ENCODE peak calls at places on chromosomes 2 and 18, in nine cellular contexts. Z, F, P, U, O, G, N, M and S are unnamed samples.

GRCh38 chr2:51717318-51717717 is 685.4 kb upstream of the NRXN1 start:
- DNase-seq in Z (no peak), F (no peak), P (peak), U (no peak), O (no peak), G (no peak), N (peak), M (peak), S (no peak)

GRCh38 chr2:140835079-140835478 is 1295.7 kb downstream of the LRP1B start:
- DNase-seq in Z (no peak), F (no peak), P (no peak), U (no peak), O (no peak), G (no peak), N (no peak), M (no peak), S (no peak)

GRCh38 chr2:88038263-88039105 is 17.1 kb downstream of the KRCC1 start:
- DNase-seq in Z (peak), F (no peak), P (peak), U (no peak), O (no peak), G (no peak), N (peak), M (peak), S (no peak)

GRCh38 chr2:120470041-120470716 is 124.2 kb downstream of the INHBB start:
- DNase-seq in Z (no peak), F (peak), P (peak), U (peak), O (no peak), G (no peak), N (peak), M (peak), S (no peak)

GRCh38 chr2:206983156-206983875 is 44.0 kb downstream of the CPO start:
- DNase-seq in Z (no peak), F (no peak), P (no peak), U (peak), O (no peak), G (no peak), N (peak), M (peak), S (no peak)

GRCh38 chr2:152615177-152615576 is 102.1 kb downstream of the PRPF40A start:
- DNase-seq in Z (no peak), F (no peak), P (peak), U (no peak), O (no peak), G (no peak), N (no peak), M (no peak), S (no peak)

GRCh38 chr18:36629095-36629604 is 199.7 kb downstream of the TPGS2 start:
- DNase-seq in Z (no peak), F (no peak), P (no peak), U (peak), O (no peak), G (no peak), N (no peak), M (no peak), S (no peak)

GRCh38 chr2:200728630-200729029 is 83.1 kb upstream of the BZW1 start:
- DNase-seq in Z (no peak), F (peak), P (peak), U (peak), O (no peak), G (no peak), N (peak), M (peak), S (no peak)

GRCh38 chr2:127525692-127526141 is 572 bp downstream of the IWS1 start:
- DNase-seq in Z (no peak), F (peak), P (peak), U (no peak), O (no peak), G (no peak), N (no peak), M (peak), S (no peak)

GRCh38 chr2:197803033-197803444 is 1.4 kb upstream of the PLCL1 start:
- DNase-seq in Z (peak), F (peak), P (peak), U (peak), O (peak), G (no peak), N (no peak), M (peak), S (peak)

GRCh38 chr2:45134014-45134413 is 124.8 kb upstream of the SIX2 start:
- DNase-seq in Z (no peak), F (no peak), P (no peak), U (no peak), O (no peak), G (no peak), N (peak), M (no peak), S (no peak)

GRCh38 chr18:58733866-58734265 is 62.6 kb downstream of the MALT1 start:
- DNase-seq in Z (no peak), F (no peak), P (no peak), U (no peak), O (no peak), G (no peak), N (no peak), M (no peak), S (no peak)

GRCh38 chr2:33378551-33379220 is 97.8 kb upstream of the RASGRP3 start:
- DNase-seq in Z (no peak), F (no peak), P (peak), U (no peak), O (no peak), G (no peak), N (no peak), M (peak), S (no peak)

GRCh38 chr18:33577688-33578370 is at the start of gene ASXL3:
- DNase-seq in Z (peak), F (peak), P (no peak), U (peak), O (no peak), G (no peak), N (no peak), M (no peak), S (no peak)

GRCh38 chr18:31105733-31106132 is 3.5 kb upstream of the DSC2 start:
- DNase-seq in Z (no peak), F (no peak), P (no peak), U (no peak), O (no peak), G (no peak), N (no peak), M (no peak), S (no peak)

GRCh38 chr2:227509824-227510619 is 38.1 kb downstream of the AGFG1 start:
- DNase-seq in Z (no peak), F (no peak), P (peak), U (no peak), O (no peak), G (no peak), N (peak), M (peak), S (no peak)

GRCh38 chr2:102803041-102803896 is 41.4 kb downstream of the TMEM182 start:
- DNase-seq in Z (no peak), F (no peak), P (peak), U (no peak), O (peak), G (no peak), N (no peak), M (no peak), S (no peak)

GRCh38 chr2:7083580-7084509 is 166.6 kb downstream of the RNF144A start:
- DNase-seq in Z (peak), F (no peak), P (peak), U (no peak), O (peak), G (no peak), N (no peak), M (peak), S (peak)

GRCh38 chr2:86396304-86396785 is 44.8 kb upstream of the KDM3A start:
- DNase-seq in Z (peak), F (peak), P (peak), U (peak), O (peak), G (no peak), N (no peak), M (peak), S (no peak)

GRCh38 chr2:26691881-26692813 is at the start of gene KCNK3:
- DNase-seq in Z (peak), F (no peak), P (peak), U (peak), O (peak), G (no peak), N (no peak), M (peak), S (no peak)

GRCh38 chr18:711693-712400 is 583 bp downstream of the ENOSF1 start:
- DNase-seq in Z (peak), F (peak), P (peak), U (peak), O (peak), G (peak), N (peak), M (peak), S (peak)

GRCh38 chr2:241818229-241818942 is 9.4 kb downstream of the NEU4 start:
- DNase-seq in Z (no peak), F (no peak), P (no peak), U (no peak), O (no peak), G (no peak), N (no peak), M (no peak), S (no peak)

GRCh38 chr18:48752478-48752877 is 198.3 kb downstream of the SMAD7 start:
- DNase-seq in Z (no peak), F (no peak), P (peak), U (no peak), O (no peak), G (no peak), N (no peak), M (no peak), S (no peak)

GRCh38 chr18:59744271-59744721 is 47.1 kb upstream of the CCBE1 start:
- DNase-seq in Z (no peak), F (no peak), P (peak), U (no peak), O (no peak), G (no peak), N (peak), M (peak), S (no peak)

GRCh38 chr2:237483018-237483731 is 3.9 kb upstream of the MLPH start:
- DNase-seq in Z (no peak), F (no peak), P (peak), U (no peak), O (no peak), G (no peak), N (no peak), M (peak), S (no peak)

DNA sequence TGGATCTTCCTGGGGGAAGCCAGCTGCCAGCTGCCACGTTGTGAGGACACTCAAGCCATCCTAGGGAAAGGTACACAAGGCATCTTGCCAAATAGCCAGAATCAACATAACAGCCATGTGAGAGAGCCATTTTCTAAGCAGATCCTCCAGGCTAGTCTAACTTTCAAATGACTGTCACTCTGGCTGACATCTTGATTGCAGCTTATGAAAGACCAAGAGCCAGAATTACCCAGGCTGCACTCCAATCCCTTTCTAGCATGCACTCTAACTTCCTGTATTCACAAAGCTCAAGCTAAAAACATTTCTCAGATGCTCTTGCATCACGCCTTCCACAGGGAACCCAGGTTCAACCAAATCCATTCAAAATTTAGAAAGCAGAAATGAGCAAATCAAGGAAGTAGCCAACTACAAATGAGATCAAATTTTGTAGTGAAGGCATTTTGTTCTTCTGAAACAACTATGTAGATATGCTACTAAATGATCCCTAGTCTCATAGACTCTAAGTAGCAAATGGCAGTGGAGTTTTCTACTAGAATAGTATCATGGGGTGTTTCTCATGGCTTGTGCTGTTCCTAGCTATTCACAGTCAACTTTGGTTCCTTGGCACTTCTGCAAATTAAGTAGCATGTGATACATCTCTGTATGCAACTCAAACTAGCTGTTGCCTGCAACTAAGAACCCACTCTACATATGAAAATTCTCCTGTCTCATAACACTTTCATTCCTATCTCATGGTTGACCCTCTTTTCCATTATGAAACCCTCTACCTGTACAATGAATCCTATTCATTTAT is 281.9 kb downstream of the ZEB2 start:
- DNase-seq in Z (no peak), F (peak), P (no peak), U (no peak), O (no peak), G (no peak), N (no peak), M (no peak), S (no peak)
- H3K4me3 ChIP-seq in Z (no peak), F (no peak), P (no peak), U (no peak), O (no peak), G (no peak), N (no peak), M (no peak), S (no peak)

GRCh38 chr2:224816816-224817215 is 100.7 kb upstream of the CCDC195 start:
- DNase-seq in Z (no peak), F (no peak), P (peak), U (no peak), O (no peak), G (no peak), N (peak), M (peak), S (no peak)
- H3K4me3 ChIP-seq in Z (no peak), F (no peak), P (no peak), U (no peak), O (no peak), G (no peak), N (no peak), M (no peak), S (no peak)

GRCh38 chr2:37672104-37672869 is 845 bp upstream of the CDC42EP3 start:
- DNase-seq in Z (peak), F (peak), P (peak), U (peak), O (peak), G (peak), N (peak), M (peak), S (peak)

GRCh38 chr2:37672870-37673184 is 1.4 kb upstream of the CDC42EP3 start:
- DNase-seq in Z (no peak), F (no peak), P (no peak), U (no peak), O (no peak), G (no peak), N (no peak), M (no peak), S (no peak)

GRCh38 chr2:37676274-37676673 is 4.8 kb upstream of the CDC42EP3 start:
- DNase-seq in Z (no peak), F (no peak), P (peak), U (no peak), O (no peak), G (no peak), N (peak), M (peak), S (no peak)

GRCh38 chr2:37671816-37672103 is 318 bp upstream of the CDC42EP3 start:
- DNase-seq in Z (no peak), F (no peak), P (no peak), U (peak), O (no peak), G (no peak), N (no peak), M (no peak), S (no peak)

GRCh38 chr2:37675006-37675405 is 3.6 kb upstream of the CDC42EP3 start:
- DNase-seq in Z (no peak), F (no peak), P (no peak), U (no peak), O (no peak), G (no peak), N (no peak), M (no peak), S (no peak)
- H3K4me3 ChIP-seq in Z (no peak), F (no peak), P (no peak), U (no peak), O (no peak), G (no peak), N (no peak), M (no peak), S (no peak)

GRCh38 chr2:18896106-18896505 is 306.7 kb upstream of the NT5C1B start:
- DNase-seq in Z (no peak), F (no peak), P (no peak), U (no peak), O (no peak), G (no peak), N (no peak), M (peak), S (no peak)

GRCh38 chr2:18889565-18890332 is 300.4 kb upstream of the NT5C1B start:
- DNase-seq in Z (no peak), F (no peak), P (no peak), U (no peak), O (no peak), G (no peak), N (no peak), M (no peak), S (no peak)

GRCh38 chr2:18891598-18892345 is 302.4 kb upstream of the NT5C1B start:
- DNase-seq in Z (no peak), F (no peak), P (no peak), U (no peak), O (no peak), G (no peak), N (no peak), M (peak), S (no peak)
- H3K4me3 ChIP-seq in Z (no peak), F (no peak), P (no peak), U (no peak), O (no peak), G (no peak), N (no peak), M (no peak), S (no peak)

DNA sequence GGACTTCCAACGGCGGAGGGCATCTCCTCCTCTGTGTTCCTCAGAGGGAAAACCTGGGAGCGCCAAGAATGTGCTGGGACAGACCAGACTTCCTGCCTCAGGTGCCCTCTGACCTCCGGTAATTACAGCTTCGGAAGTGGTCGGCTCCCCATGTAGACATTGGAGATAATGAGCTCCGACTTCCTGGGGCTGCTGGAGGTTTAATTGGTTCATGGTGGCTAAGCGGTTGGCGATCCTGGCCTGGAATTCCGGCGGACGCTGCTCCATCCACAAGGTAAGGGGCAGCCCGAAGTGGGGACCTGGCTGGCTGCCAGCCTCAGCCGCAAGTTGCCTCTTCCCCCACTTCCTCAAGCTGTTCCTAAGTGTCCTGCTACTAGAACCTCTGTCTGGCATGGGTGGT is 83.2 kb upstream of the EPC2 start:
- DNase-seq in Z (no peak), F (no peak), P (no peak), U (no peak), O (no peak), G (no peak), N (no peak), M (no peak), S (no peak)
- H3K4me3 ChIP-seq in Z (no peak), F (no peak), P (no peak), U (no peak), O (no peak), G (no peak), N (no peak), M (no peak), S (no peak)

DNA sequence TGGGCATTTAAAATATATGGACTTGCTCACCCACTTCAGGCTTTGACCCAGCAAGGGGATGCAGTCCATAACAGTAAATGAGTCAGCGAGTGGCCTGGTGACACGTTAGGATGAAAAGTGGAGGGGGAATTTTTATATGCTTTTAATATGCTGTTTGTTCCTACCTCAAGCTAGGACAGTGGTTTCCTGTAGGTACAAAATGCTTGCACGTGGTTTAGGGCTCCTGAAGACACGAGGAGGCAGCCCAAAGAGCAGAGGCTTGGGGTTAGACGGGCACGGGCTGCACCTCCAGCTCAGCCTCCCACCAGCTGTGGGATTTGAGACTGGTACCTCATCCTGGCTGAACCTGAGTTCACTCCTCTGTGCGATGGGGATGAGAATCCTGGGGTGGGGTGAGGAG is 306.2 kb upstream of the CXCR4 start:
- DNase-seq in Z (no peak), F (no peak), P (no peak), U (no peak), O (peak), G (no peak), N (no peak), M (no peak), S (no peak)
- H3K4me3 ChIP-seq in Z (no peak), F (no peak), P (no peak), U (no peak), O (no peak), G (peak), N (no peak), M (no peak), S (no peak)

DNA sequence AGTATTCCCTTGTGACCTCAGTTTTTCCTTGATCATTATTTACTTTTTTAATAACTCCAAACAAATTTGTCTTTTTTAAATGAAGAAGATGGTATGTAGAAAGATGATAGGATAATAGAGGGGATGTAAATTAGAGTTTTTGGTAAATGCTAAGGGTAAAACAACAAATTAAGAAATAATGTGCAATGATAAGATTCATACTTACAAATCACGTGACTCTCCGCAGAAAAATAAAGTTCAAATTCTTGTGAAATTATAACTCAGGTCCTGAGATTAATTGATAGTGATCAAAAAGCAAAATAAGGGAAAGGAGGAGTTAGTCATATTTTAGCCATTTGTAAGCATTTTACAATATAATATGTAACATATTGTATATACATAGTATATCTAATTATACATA is 304.1 kb upstream of the KCNH7 start:
- DNase-seq in Z (no peak), F (no peak), P (no peak), U (no peak), O (no peak), G (no peak), N (no peak), M (no peak), S (no peak)
- H3K4me3 ChIP-seq in Z (no peak), F (no peak), P (no peak), U (no peak), O (no peak), G (no peak), N (no peak), M (no peak), S (no peak)

GRCh38 chr2:235534608-235535422 is 41.0 kb downstream of the AGAP1 start:
- DNase-seq in Z (no peak), F (no peak), P (no peak), U (no peak), O (no peak), G (no peak), N (no peak), M (no peak), S (no peak)
- H3K4me3 ChIP-seq in Z (no peak), F (no peak), P (no peak), U (no peak), O (no peak), G (no peak), N (no peak), M (no peak), S (no peak)

GRCh38 chr18:10131036-10131774 is 217.4 kb downstream of the VAPA start:
- DNase-seq in Z (no peak), F (no peak), P (peak), U (no peak), O (no peak), G (no peak), N (no peak), M (no peak), S (no peak)
- H3K4me3 ChIP-seq in Z (no peak), F (peak), P (no peak), U (peak), O (no peak), G (no peak), N (no peak), M (no peak), S (no peak)